ENCODE peak calls at places on chromosomes 13 and 19, in five cellular contexts. E is nephron progenitor cell; G is putamen; V is substantia nigra; J is CD4-positive, alpha-beta T cell. P is an unnamed sample.

GRCh38 chr13:23622991-23623390 is 52.8 kb downstream of the TNFRSF19 start:
- DNase-seq in E (no peak), G (no peak), V (no peak), J (no peak), P (no peak)

GRCh38 chr13:30047154-30047874 is 196.9 kb upstream of the UBL3 start:
- DNase-seq in E (no peak), G (no peak), V (no peak), J (no peak), P (no peak)

GRCh38 chr13:21625366-21625765 is 21.4 kb upstream of the MICU2 start:
- DNase-seq in E (no peak), G (no peak), V (no peak), J (no peak), P (no peak)

GRCh38 chr19:8148410-8149231 is 771 bp downstream of the FBN3 start:
- DNase-seq in E (peak), G (no peak), V (no peak), J (no peak), P (peak)

GRCh38 chr19:47589824-47590223 is 16.9 kb upstream of the ZNF541 start:
- DNase-seq in E (no peak), G (no peak), V (no peak), J (no peak), P (no peak)

GRCh38 chr13:63455938-63456337 is 2040.3 kb upstream of the PCDH20 start:
- DNase-seq in E (no peak), G (no peak), V (no peak), J (no peak), P (peak)

GRCh38 chr13:20997301-20998061 is 63.9 kb downstream of the LATS2 start:
- DNase-seq in E (no peak), G (peak), V (no peak), J (no peak), P (no peak)

GRCh38 chr13:80082396-80083096 is 258.4 kb downstream of the SPRY2 start:
- DNase-seq in E (no peak), G (no peak), V (no peak), J (no peak), P (no peak)

GRCh38 chr13:32917504-32917903 is 98.7 kb upstream of the KL start:
- DNase-seq in E (no peak), G (no peak), V (no peak), J (no peak), P (no peak)

GRCh38 chr19:34145741-34146202 is 26.5 kb upstream of the LSM14A start:
- DNase-seq in E (peak), G (peak), V (peak), J (peak), P (peak)

GRCh38 chr13:64482373-64482772 is 2747.8 kb downstream of the PCDH9 start:
- DNase-seq in E (no peak), G (no peak), V (no peak), J (no peak), P (no peak)

GRCh38 chr13:24684600-24684998 is 4.4 kb downstream of the ATP12A start:
- DNase-seq in E (no peak), G (no peak), V (no peak), J (no peak), P (no peak)

GRCh38 chr19:5805465-5806132 is 732 bp downstream of the NRTN start:
- DNase-seq in E (peak), G (no peak), V (peak), J (peak), P (peak)

GRCh38 chr13:97194473-97194872 is 27.7 kb upstream of the MBNL2 start:
- DNase-seq in E (no peak), G (no peak), V (no peak), J (no peak), P (no peak)

P was measured in neural progenitor cell.